ENCODE peak calls at places on chromosomes 2 and 18, in six cellular contexts. T, C, W, G, Z and N are unnamed samples.

GRCh38 chr2:221283896-221284295 is 288.2 kb downstream of the EPHA4 start:
- DNase-seq in G (no peak), C (no peak), T (peak; percentile 40), Z (peak; percentile 96), W (no peak), N (no peak)

GRCh38 chr2:238985036-238985729 is 137.3 kb downstream of the TWIST2 start:
- DNase-seq in W (no peak), G (no peak), T (no peak), Z (no peak), C (no peak), N (no peak)

GRCh38 chr2:112257575-112257974 is 2.7 kb upstream of the ZC3H8 start:
- DNase-seq in Z (peak; percentile 7), C (no peak), T (no peak), G (no peak), W (no peak), N (peak; percentile 16)

GRCh38 chr2:28547906-28548600 is 52.2 kb downstream of the PLB1 start:
- DNase-seq in Z (no peak), C (no peak), T (no peak), G (no peak), W (no peak), N (no peak)

GRCh38 chr2:226795281-226796011 is 4.2 kb downstream of the IRS1 start:
- DNase-seq in Z (no peak), G (no peak), W (no peak), T (peak; percentile 40), C (no peak), N (peak; percentile 37)

GRCh38 chr2:7867858-7868257 is 814.0 kb upstream of the ID2 start:
- DNase-seq in T (no peak), C (no peak), G (no peak), W (no peak), Z (no peak), N (no peak)

GRCh38 chr2:117763806-117764205 is 50.7 kb upstream of the DDX18 start:
- DNase-seq in C (no peak), T (no peak), W (no peak), G (no peak), Z (no peak), N (no peak)

GRCh38 chr2:43136862-43137261 is 89.5 kb downstream of the ZFP36L2 start:
- DNase-seq in W (no peak), C (no peak), T (no peak), Z (no peak), G (no peak), N (no peak)

GRCh38 chr2:135091681-135092080 is 39.6 kb downstream of the RAB3GAP1 start:
- DNase-seq in C (no peak), G (no peak), T (no peak), Z (no peak), W (no peak), N (no peak)

GRCh38 chr2:85915606-85916303 is 27.0 kb upstream of the ST3GAL5 start:
- DNase-seq in C (no peak), Z (no peak), W (no peak), G (no peak), T (peak; percentile 43), N (no peak)

GRCh38 chr2:186042207-186043028 is 303.8 kb downstream of the FSIP2 start:
- DNase-seq in G (no peak), T (no peak), C (no peak), W (no peak), Z (no peak), N (no peak)

GRCh38 chr2:121561617-121562268 is 31.1 kb downstream of the RNU4ATAC start:
- DNase-seq in C (no peak), Z (peak; percentile 67), W (no peak), G (no peak), T (peak; percentile 38), N (peak; percentile 26)

GRCh38 chr2:217622205-217622621 is 380.6 kb downstream of the TNS1 start:
- DNase-seq in W (no peak), T (peak; percentile 80), C (no peak), G (no peak), Z (peak; percentile 91), N (no peak)
- H3K27ac ChIP-seq in W (no peak overlapping the region), T (no peak overlapping the region), C (no peak overlapping the region), G (peak overlapping the region; percentile 59), Z (peak overlapping the region; percentile 32), N (no peak overlapping the region)

DNA sequence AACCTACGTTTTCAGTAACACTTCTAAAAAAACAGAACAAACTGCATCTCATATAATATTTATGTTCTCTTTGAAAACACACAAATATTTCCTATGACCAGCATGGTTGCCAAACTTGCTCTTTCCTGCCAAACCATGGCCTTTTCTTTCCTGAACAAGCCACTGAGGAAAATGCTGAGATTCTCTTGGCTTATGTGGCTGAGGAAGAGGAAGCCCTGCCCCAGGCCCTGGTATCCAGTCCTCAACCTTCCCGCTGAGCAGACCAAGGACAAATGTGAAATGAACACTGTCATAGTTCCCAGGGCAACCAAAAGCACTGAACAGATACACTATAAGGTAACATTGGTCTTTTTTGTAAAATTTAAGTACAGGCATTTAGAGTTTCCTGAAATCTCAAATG is 35.9 kb upstream of the NARS1 start:
- DNase-seq in Z (no peak), C (no peak), W (no peak), G (no peak), T (peak; percentile 31), N (no peak)
- H3K36me3 ChIP-seq in Z (peaks cover 67% of the 10 kb centered on the region), C (peaks cover 8% of the 10 kb centered on the region), W (no peaks in the 10 kb centered on the region), G (peaks cover 71% of the 10 kb centered on the region), T (peaks cover 24% of the 10 kb centered on the region), N (peaks cover 21% of the 10 kb centered on the region)

DNA sequence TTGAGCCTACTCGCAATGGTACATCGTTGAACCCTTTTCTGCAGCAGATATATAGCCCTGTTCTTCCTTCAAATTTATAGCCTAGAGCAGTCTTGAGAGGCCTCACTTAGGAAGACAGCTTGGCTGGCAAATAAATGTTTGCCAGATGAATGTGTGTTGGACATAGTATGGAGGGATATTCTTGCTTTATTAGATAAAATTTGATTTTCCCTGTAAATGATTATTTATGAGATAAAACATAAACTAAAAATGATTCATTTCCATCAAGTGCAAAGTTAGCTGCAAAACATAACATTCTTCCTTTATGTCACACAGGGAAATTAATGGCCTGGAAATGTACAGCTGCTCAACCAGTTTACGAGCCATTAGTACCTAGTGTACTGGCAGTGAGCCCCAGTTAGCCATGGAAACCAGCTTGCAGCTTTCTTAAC is 82.5 kb downstream of the LIMS1 start:
- DNase-seq in G (no peak), Z (peak; percentile 73), C (no peak), W (no peak), T (peak; percentile 61), N (peak; percentile 91)
- H3K4me1 ChIP-seq in G (peaks cover 93% of the 10 kb centered on the region), Z (peaks cover 31% of the 10 kb centered on the region), C (no peaks in the 10 kb centered on the region), W (no peaks in the 10 kb centered on the region), T (peaks cover 16% of the 10 kb centered on the region), N (peaks cover 72% of the 10 kb centered on the region)

DNA sequence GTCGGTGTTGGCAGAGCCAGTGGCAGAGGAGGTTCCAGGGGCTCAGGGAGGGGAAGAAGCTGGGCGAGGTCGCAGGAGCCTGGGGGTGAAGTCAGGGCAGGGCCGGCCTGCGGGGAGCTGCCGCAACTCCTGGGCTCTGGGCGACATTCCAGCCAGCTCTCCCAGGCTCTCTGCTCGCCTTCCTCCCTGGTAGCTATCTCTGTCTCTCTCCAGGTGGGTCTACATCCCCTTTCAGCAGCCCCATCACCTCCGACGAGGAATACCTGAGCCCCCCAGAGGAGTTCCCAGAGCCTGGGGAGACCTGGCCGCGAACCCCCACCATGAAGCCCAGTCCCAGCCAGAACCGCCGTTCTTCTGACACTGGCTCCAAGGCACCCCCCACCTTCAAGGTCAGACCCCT is 27.0 kb downstream of the SPEG start:
- DNase-seq in W (no peak), Z (no peak), C (no peak), T (no peak), G (no peak), N (no peak)
- H3K27ac ChIP-seq in W (no peak overlapping the region), Z (no peak overlapping the region), C (no peak overlapping the region), T (no peak overlapping the region), G (peak overlapping the region; percentile 87), N (no peak overlapping the region)

GRCh38 chr2:206125914-206126313 is 33.3 kb downstream of the NDUFS1 start:
- DNase-seq in Z (no peak), T (no peak), G (no peak), W (no peak), C (no peak), N (no peak)
- H3K36me3 ChIP-seq in Z (peaks cover 38% of the 10 kb centered on the region), T (peaks cover 6% of the 10 kb centered on the region), G (peaks cover 100% of the 10 kb centered on the region), W (peaks cover 7% of the 10 kb centered on the region), C (peaks cover 11% of the 10 kb centered on the region), N (peaks cover 43% of the 10 kb centered on the region)

GRCh38 chr2:10407432-10407831 is 40.7 kb downstream of the ODC1 start:
- DNase-seq in C (no peak), G (no peak), Z (no peak), T (no peak), W (no peak), N (no peak)

GRCh38 chr2:10406491-10406890 is 41.6 kb downstream of the ODC1 start:
- DNase-seq in Z (no peak), C (no peak), W (no peak), G (no peak), T (no peak), N (no peak)

GRCh38 chr2:10406016-10406415 is 42.1 kb downstream of the ODC1 start:
- DNase-seq in C (no peak), G (no peak), W (no peak), T (no peak), Z (peak; percentile 40), N (no peak)

GRCh38 chr2:10408649-10409579 is 39.2 kb downstream of the ODC1 start:
- DNase-seq in T (peak; percentile 70), G (peak; percentile 67), Z (peak; percentile 48), C (peak; percentile 91), W (peak; percentile 90), N (peak; percentile 92)

DNA sequence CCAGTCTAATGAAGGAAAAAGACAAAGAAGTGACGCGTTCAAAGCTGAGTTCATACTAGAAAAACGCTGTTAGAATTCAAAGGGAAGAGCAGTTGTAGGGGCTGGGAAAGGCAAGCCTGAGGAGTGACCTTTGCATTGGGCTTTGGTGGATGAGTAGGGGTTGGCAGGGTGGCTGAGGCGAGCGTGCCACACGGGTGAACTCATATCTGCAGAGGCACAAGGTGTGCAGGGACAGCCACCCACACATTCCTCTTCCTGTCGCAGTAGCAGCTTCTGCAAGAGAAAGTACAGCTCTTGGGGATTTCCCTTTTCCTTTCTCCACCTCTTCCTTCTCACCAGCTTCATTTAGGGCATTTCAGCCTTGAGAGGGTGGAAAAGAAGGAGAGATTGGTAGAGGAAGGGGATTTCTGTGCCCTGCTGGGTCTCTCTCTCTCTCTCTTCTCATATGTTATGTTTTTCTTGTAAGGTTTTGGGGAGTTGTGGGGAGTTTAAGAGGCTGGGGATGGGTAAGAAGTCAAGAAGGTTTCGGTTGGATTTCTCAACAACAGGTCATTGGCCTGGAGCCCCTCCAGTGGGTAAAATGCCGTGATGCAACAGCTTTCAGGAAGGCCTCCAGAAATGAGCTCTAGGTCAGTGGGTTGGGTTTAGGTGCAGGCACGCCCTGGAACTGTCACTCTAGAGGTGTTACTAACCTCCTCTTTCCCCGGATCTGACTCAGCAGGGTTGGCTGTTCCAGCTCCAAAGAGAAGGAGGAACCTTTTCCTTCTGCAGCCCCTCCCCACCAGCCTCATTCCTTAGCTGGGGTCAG is 40.1 kb downstream of the ODC1 start:
- DNase-seq in W (peak; percentile 88), G (no peak), Z (peak; percentile 74), C (peak; percentile 85), T (peak; percentile 94), N (peak; percentile 96)
- H3K4me1 ChIP-seq in W (no peaks in the 10 kb centered on the region), G (peaks cover 64% of the 10 kb centered on the region), Z (peaks cover 50% of the 10 kb centered on the region), C (peaks cover 6% of the 10 kb centered on the region), T (peaks cover 9% of the 10 kb centered on the region), N (peaks cover 64% of the 10 kb centered on the region)